ENCODE peak calls at places on chromosomes 6 and 20, in nine cellular contexts. V is fibroblast of lung, T is pancreas, R is H9, A is cardiac muscle cell, P is A549, L is ascending aorta, Z is prostate gland, N is psoas muscle. I is an unnamed sample.

GRCh38 chr6:56513631-56514030 is 129.1 kb downstream of the DST start:
- DNase-seq in A (no peak), T (no peak), P (no peak), N (no peak), L (no peak), R (no peak), V (no peak), Z (no peak), I (no peak)

GRCh38 chr6:119484598-119484997 is 135.0 kb upstream of the MAN1A1 start:
- DNase-seq in Z (peak; percentile 50), N (no peak), V (peak; percentile 94), L (no peak), P (no peak), T (no peak), A (peak; percentile 42), R (no peak), I (no peak)

GRCh38 chr6:54335871-54336270 is 27.6 kb downstream of the TINAG start:
- DNase-seq in Z (no peak), P (peak; percentile 80), N (no peak), R (no peak), L (no peak), A (no peak), T (no peak), V (peak; percentile 95), I (no peak)

GRCh38 chr6:129607581-129608186 is 102.3 kb downstream of the ARHGAP18 start:
- DNase-seq in T (no peak), L (no peak), V (peak; percentile 47), R (no peak), A (no peak), N (no peak), Z (no peak), P (no peak), I (no peak)

GRCh38 chr20:62165762-62166399 is 16.9 kb upstream of the MTG2 start:
- DNase-seq in Z (no peak), N (peak; percentile 74), A (no peak), V (peak; percentile 37), P (no peak), R (no peak), T (no peak), L (no peak), I (peak; percentile 57)

GRCh38 chr20:25082498-25082873 is 545 bp upstream of the VSX1 start:
- DNase-seq in N (peak; percentile 52), T (no peak), Z (no peak), P (peak; percentile 47), A (no peak), V (no peak), R (peak; percentile 31), L (no peak), I (no peak)

GRCh38 chr6:157060440-157060949 is 262.8 kb downstream of the TMEM242 start:
- DNase-seq in V (no peak), A (no peak), Z (no peak), N (no peak), R (no peak), L (no peak), T (no peak), P (no peak), I (no peak)

GRCh38 chr6:52598123-52598823 is 21.4 kb upstream of the TRAM2 start:
- DNase-seq in V (peak; percentile 81), A (peak; percentile 84), N (peak; percentile 75), T (no peak), R (peak; percentile 89), L (peak; percentile 85), P (peak; percentile 76), Z (peak; percentile 20), I (peak; percentile 36)

GRCh38 chr6:87436435-87436834 is 28.7 kb downstream of the CFAP206 start:
- DNase-seq in L (no peak), A (peak; percentile 86), V (peak; percentile 75), R (peak; percentile 77), N (no peak), P (peak; percentile 37), T (peak; percentile 30), Z (peak; percentile 17), I (peak; percentile 42)

GRCh38 chr6:90654806-90655205 is 67.9 kb upstream of the MAP3K7 start:
- DNase-seq in L (no peak), Z (no peak), P (no peak), V (no peak), N (no peak), R (no peak), T (no peak), A (no peak), I (no peak)

GRCh38 chr20:17995967-17996819 is 27.4 kb downstream of the MGME1 start:
- DNase-seq in Z (peak; percentile 31), V (peak; percentile 78), N (no peak), T (no peak), P (peak; percentile 58), L (no peak), R (no peak), A (peak; percentile 61), I (no peak)

GRCh38 chr6:5671604-5672559 is 334.8 kb downstream of the NRN1 start:
- DNase-seq in L (no peak), P (peak; percentile 1), Z (no peak), A (no peak), T (no peak), N (peak; percentile 56), V (no peak), R (no peak), I (no peak)
- H3K27ac ChIP-seq in L (peak overlapping the region; percentile 80), P (no peak overlapping the region), Z (peak overlapping the region; percentile 20), A (peak overlapping the region; percentile 41), T (no peak overlapping the region), N (peak overlapping the region; percentile 72), V (peak overlapping the region; percentile 72), R (no peak overlapping the region), I (no peak overlapping the region)

GRCh38 chr20:11261533-11262000 is 587.8 kb upstream of the JAG1 start:
- DNase-seq in P (peak; percentile 35), R (no peak), T (no peak), L (no peak), A (no peak), Z (no peak), N (no peak), V (peak; percentile 40), I (no peak)
- TF ChIP-seq CTCF in P (no peak), R (no peak), T (no peak), L (no peak), A (no peak), Z (no peak), N (no peak), V (no peak), I (no peak)

DNA sequence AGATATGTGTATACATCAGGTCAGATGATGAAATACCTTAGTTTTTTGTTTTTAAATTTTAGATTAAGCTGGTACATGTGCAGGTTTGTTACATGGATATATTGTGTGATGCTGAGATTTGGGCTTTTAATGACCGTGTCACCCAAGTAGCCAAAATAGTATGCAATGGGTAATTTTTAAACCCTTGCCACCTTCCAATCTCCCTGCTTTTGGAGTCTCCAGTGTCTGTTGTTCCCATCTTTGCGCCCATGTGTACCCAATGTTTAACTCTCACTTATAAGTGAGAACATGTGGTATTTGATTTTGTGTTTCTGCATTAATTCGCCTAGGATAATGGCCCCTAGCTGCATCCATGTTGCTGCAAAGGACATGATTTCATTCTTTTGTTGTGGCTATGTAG is 45.8 kb downstream of the TNFAIP3 start:
- DNase-seq in L (no peak), P (no peak), N (no peak), T (no peak), Z (no peak), R (no peak), V (no peak), A (no peak), I (no peak)
- H3K4me1 ChIP-seq in L (no peaks in the 10 kb centered on the region), P (no peaks in the 10 kb centered on the region), N (peaks cover 20% of the 10 kb centered on the region), T (no peaks in the 10 kb centered on the region), Z (no peaks in the 10 kb centered on the region), R (no peaks in the 10 kb centered on the region), V (no peaks in the 10 kb centered on the region), A (no peaks in the 10 kb centered on the region), I (peaks cover 4% of the 10 kb centered on the region)

DNA sequence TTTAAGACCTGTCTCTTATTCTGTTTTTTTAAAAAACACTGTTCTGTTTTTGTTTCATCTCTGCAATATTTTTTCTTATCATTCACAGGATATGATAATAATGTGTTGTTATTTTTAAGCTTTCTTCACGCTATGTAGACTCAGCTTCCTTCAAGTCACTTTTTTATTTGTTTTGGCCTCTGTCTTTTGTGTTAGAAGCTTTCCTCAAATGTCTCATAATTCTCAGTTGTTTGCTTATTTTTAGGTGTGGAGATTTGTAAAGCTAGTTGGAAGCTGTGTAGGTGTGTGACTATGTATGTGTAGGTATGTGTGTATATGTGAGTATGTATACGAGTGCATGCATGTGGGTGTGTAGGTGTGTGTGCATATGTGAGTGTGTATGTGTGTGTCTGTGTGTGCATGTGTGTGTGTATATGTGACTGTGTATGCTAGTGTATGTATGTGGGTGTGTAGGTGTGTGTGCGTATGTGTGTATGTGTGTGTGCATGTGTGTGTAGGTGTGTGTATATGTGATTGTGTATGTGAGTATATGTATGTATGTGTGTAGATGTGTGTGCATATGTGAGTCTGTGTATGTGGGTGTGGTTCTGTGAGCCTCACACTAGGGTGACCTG is 16.3 kb upstream of the VEGFA start:
- DNase-seq in T (peak; percentile 1), N (no peak), L (peak; percentile 28), R (no peak), P (no peak), Z (no peak), A (no peak), V (no peak), I (no peak)
- H3K27ac ChIP-seq in T (no peak overlapping the region), N (no peak overlapping the region), L (no peak overlapping the region), R (no peak overlapping the region), P (no peak overlapping the region), Z (peak overlapping the region; percentile 38), A (no peak overlapping the region), V (no peak overlapping the region), I (no peak overlapping the region)

DNA sequence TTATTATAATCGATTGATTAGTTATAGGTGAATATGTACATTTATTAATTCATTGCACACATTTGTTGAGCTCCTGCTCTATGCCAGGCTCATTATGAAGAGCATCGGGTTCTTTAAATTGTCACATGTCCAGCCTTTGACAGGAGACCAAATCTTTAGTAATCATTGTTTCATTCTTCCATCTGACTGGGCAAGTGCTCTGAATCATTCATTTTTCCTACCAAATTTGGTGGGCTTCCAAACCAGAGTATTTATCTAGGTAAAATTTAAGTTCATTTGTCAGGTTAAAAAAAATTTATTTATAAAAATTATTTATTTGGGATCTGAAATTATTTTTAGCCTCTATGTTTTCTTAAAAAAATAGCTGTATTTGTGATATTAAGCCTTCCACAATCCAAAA is 404.9 kb upstream of the MMS22L start:
- DNase-seq in R (no peak), V (no peak), Z (no peak), A (no peak), L (no peak), N (no peak), P (no peak), T (no peak), I (no peak)
- TF ChIP-seq CTCF in R (no peak), V (no peak), Z (no peak), A (no peak), L (no peak), N (no peak), P (no peak), T (no peak), I (no peak)

I was measured in heart right ventricle.